ENCODE peak calls at places on chromosomes 11 and 22, in six cellular contexts. U is NCI-H1092; D is effector memory CD8-positive, alpha-beta T cell; L is astrocyte of the hippocampus; E is lung microvascular endothelial cell; A is stimulated activated CD4-positive, alpha-beta T cell treated with anti-CD3 and anti-CD28 coated beads, Interleukin-2, amount 100 ng/mL, for 48 hours. V is an unnamed sample.

GRCh38 chr22:43269325-43270040 is 73.7 kb downstream of the SCUBE1 start:
- DNase-seq in U (no peak), L (peak), E (no peak), A (no peak), D (no peak), V (no peak)

GRCh38 chr22:22752556-22753477 is 108.4 kb downstream of the GGTLC2 start:
- DNase-seq in E (peak), A (no peak), D (no peak), L (no peak), U (no peak), V (no peak)

GRCh38 chr11:76250520-76251222 is 44.4 kb upstream of the WNT11 start:
- DNase-seq in E (no peak), A (no peak), D (no peak), U (no peak), L (no peak), V (no peak)

GRCh38 chr11:66850588-66851250 is 6.1 kb upstream of the LRFN4 start:
- DNase-seq in U (no peak), L (no peak), A (no peak), E (no peak), D (no peak), V (no peak)

GRCh38 chr11:64593156-64594105 is 2.4 kb downstream of the SLC22A12 start:
- DNase-seq in E (no peak), L (no peak), A (no peak), U (no peak), D (no peak), V (no peak)

GRCh38 chr22:42428025-42428424 is 4.2 kb downstream of the NFAM1 start:
- DNase-seq in U (no peak), L (no peak), E (no peak), D (no peak), A (no peak), V (no peak)

GRCh38 chr11:13222285-13222684 is 55.3 kb upstream of the BMAL1 start:
- DNase-seq in E (peak), U (no peak), A (no peak), D (no peak), L (peak), V (no peak)

GRCh38 chr11:17291710-17292109 is 15.2 kb downstream of the NUCB2 start:
- DNase-seq in L (no peak), D (no peak), A (no peak), U (no peak), E (no peak), V (no peak)

GRCh38 chr11:72041364-72042058 is 38.8 kb downstream of the NUMA1 start:
- DNase-seq in U (peak), E (peak), L (peak), A (peak), D (peak), V (peak)

GRCh38 chr11:67372993-67373915 is at the start of gene CLCF1:
- DNase-seq in D (peak), L (peak), U (no peak), A (no peak), E (peak), V (no peak)

GRCh38 chr11:31926816-31927528 is 115.8 kb upstream of the PAX6 start:
- DNase-seq in D (no peak), L (no peak), A (no peak), E (no peak), U (no peak), V (no peak)

GRCh38 chr11:35398881-35399280 is 20.5 kb downstream of the SLC1A2 start:
- DNase-seq in D (no peak), E (no peak), L (no peak), U (no peak), A (no peak), V (no peak)

GRCh38 chr11:32838505-32839274 is 9.0 kb downstream of the PRRG4 start:
- DNase-seq in A (no peak), U (no peak), E (no peak), D (no peak), L (no peak), V (peak)

GRCh38 chr11:125129316-125129990 is 18.0 kb upstream of the TMEM218 start:
- DNase-seq in E (no peak), L (no peak), U (no peak), D (no peak), A (no peak), V (no peak)

GRCh38 chr22:17083255-17083654 is 1.5 kb upstream of the IL17RA start:
- DNase-seq in E (no peak), U (no peak), D (no peak), L (no peak), A (no peak), V (no peak)

GRCh38 chr11:65417702-65418430 is 4.7 kb upstream of the NEAT1 start:
- DNase-seq in U (no peak), E (peak), L (peak), D (peak), A (no peak), V (no peak)

GRCh38 chr22:50274311-50274710 is 4.1 kb upstream of the MAPK11 start:
- DNase-seq in L (peak), D (no peak), E (peak), A (no peak), U (no peak), V (peak)

GRCh38 chr11:119828011-119828410 is 99.0 kb upstream of the NECTIN1 start:
- DNase-seq in L (no peak), U (no peak), A (no peak), D (no peak), E (no peak), V (no peak)

GRCh38 chr11:85699957-85700741 is 14.2 kb upstream of the CCDC89 start:
- DNase-seq in E (no peak), D (no peak), L (no peak), U (no peak), A (no peak), V (no peak)

V was measured in COR-L47.